ENCODE peak calls at places on chromosomes 2 and 18, in nine cellular contexts. One of them, this sample, is unnamed.
A peak's percentile ranks its signal among the peaks of the same experiment; 100 is the strongest.

GRCh38 chr18:49355028-49355427 is 105.4 kb downstream of the DYM start:
- DNase-seq in kidney epithelial cell: no peak
- DNase-seq in A549: no peak
- DNase-seq in lung: no peak
- DNase-seq in thoracic aorta: no peak
- DNase-seq in Peyer's patch: no peak
- DNase-seq in fibroblast of villous mesenchyme: no peak
- DNase-seq in AG10803: no peak
- DNase-seq in MM.1S: no peak
- DNase-seq in this sample: no peak

GRCh38 chr2:1623906-1624445 is 120.3 kb downstream of the PXDN start:
- DNase-seq in AG10803: no peak
- DNase-seq in thoracic aorta: no peak
- DNase-seq in lung: no peak
- DNase-seq in Peyer's patch: no peak
- DNase-seq in kidney epithelial cell: no peak
- DNase-seq in fibroblast of villous mesenchyme: no peak
- DNase-seq in MM.1S: no peak
- DNase-seq in A549: no peak
- DNase-seq in this sample: no peak

GRCh38 chr2:192029089-192029488 is 165.6 kb downstream of the TMEFF2 start:
- DNase-seq in AG10803: no peak
- DNase-seq in A549: no peak
- DNase-seq in lung: no peak
- DNase-seq in Peyer's patch: no peak
- DNase-seq in kidney epithelial cell: no peak
- DNase-seq in MM.1S: no peak
- DNase-seq in thoracic aorta: no peak
- DNase-seq in fibroblast of villous mesenchyme: peak; percentile 35
- DNase-seq in this sample: peak; percentile 58

GRCh38 chr18:26802330-26803200 is 62.9 kb downstream of the AQP4 start:
- DNase-seq in fibroblast of villous mesenchyme: no peak
- DNase-seq in thoracic aorta: no peak
- DNase-seq in A549: no peak
- DNase-seq in kidney epithelial cell: no peak
- DNase-seq in MM.1S: no peak
- DNase-seq in Peyer's patch: no peak
- DNase-seq in AG10803: no peak
- DNase-seq in lung: no peak
- DNase-seq in this sample: no peak

GRCh38 chr2:8193686-8194615 is 487.9 kb upstream of the ID2 start:
- DNase-seq in Peyer's patch: no peak
- DNase-seq in fibroblast of villous mesenchyme: no peak
- DNase-seq in AG10803: no peak
- DNase-seq in thoracic aorta: no peak
- DNase-seq in lung: no peak
- DNase-seq in kidney epithelial cell: no peak
- DNase-seq in MM.1S: no peak
- DNase-seq in A549: no peak
- DNase-seq in this sample: no peak

GRCh38 chr2:45154144-45154543 is 144.9 kb upstream of the SIX2 start:
- DNase-seq in fibroblast of villous mesenchyme: no peak
- DNase-seq in kidney epithelial cell: no peak
- DNase-seq in AG10803: no peak
- DNase-seq in MM.1S: no peak
- DNase-seq in A549: no peak
- DNase-seq in Peyer's patch: no peak
- DNase-seq in thoracic aorta: no peak
- DNase-seq in lung: no peak
- DNase-seq in this sample: no peak

GRCh38 chr2:164810843-164811242 is 30.8 kb downstream of the COBLL1 start:
- DNase-seq in MM.1S: no peak
- DNase-seq in fibroblast of villous mesenchyme: peak; percentile 77
- DNase-seq in lung: no peak
- DNase-seq in Peyer's patch: no peak
- DNase-seq in thoracic aorta: no peak
- DNase-seq in A549: no peak
- DNase-seq in AG10803: peak; percentile 54
- DNase-seq in kidney epithelial cell: no peak
- DNase-seq in this sample: no peak

GRCh38 chr2:179751184-179751809 is 110.1 kb downstream of the ZNF385B start:
- DNase-seq in thoracic aorta: no peak
- DNase-seq in AG10803: peak; percentile 44
- DNase-seq in fibroblast of villous mesenchyme: peak; percentile 36
- DNase-seq in Peyer's patch: no peak
- DNase-seq in MM.1S: peak; percentile 18
- DNase-seq in lung: no peak
- DNase-seq in kidney epithelial cell: no peak
- DNase-seq in A549: peak; percentile 12
- DNase-seq in this sample: peak; percentile 10

GRCh38 chr2:59176737-59177136 is 935.6 kb upstream of the FANCL start:
- DNase-seq in AG10803: no peak
- DNase-seq in Peyer's patch: no peak
- DNase-seq in MM.1S: peak; percentile 27
- DNase-seq in lung: no peak
- DNase-seq in A549: no peak
- DNase-seq in kidney epithelial cell: no peak
- DNase-seq in thoracic aorta: no peak
- DNase-seq in fibroblast of villous mesenchyme: no peak
- DNase-seq in this sample: no peak

GRCh38 chr2:88852753-88853402 is 161.4 kb downstream of the RPIA start:
- DNase-seq in fibroblast of villous mesenchyme: no peak
- DNase-seq in lung: no peak
- DNase-seq in thoracic aorta: no peak
- DNase-seq in AG10803: no peak
- DNase-seq in MM.1S: no peak
- DNase-seq in kidney epithelial cell: peak; percentile 57
- DNase-seq in Peyer's patch: peak; percentile 33
- DNase-seq in A549: no peak
- DNase-seq in this sample: no peak

GRCh38 chr2:55461679-55462078 is 42.0 kb upstream of the CCDC88A start:
- DNase-seq in thoracic aorta: no peak
- DNase-seq in A549: no peak
- DNase-seq in kidney epithelial cell: no peak
- DNase-seq in AG10803: no peak
- DNase-seq in Peyer's patch: no peak
- DNase-seq in lung: no peak
- DNase-seq in fibroblast of villous mesenchyme: no peak
- DNase-seq in MM.1S: no peak
- DNase-seq in this sample: no peak

GRCh38 chr18:58005885-58006523 is 38.0 kb upstream of the NEDD4L start:
- DNase-seq in A549: no peak
- DNase-seq in Peyer's patch: no peak
- DNase-seq in kidney epithelial cell: no peak
- DNase-seq in thoracic aorta: no peak
- DNase-seq in MM.1S: no peak
- DNase-seq in fibroblast of villous mesenchyme: no peak
- DNase-seq in AG10803: peak; percentile 41
- DNase-seq in lung: no peak
- DNase-seq in this sample: no peak

GRCh38 chr2:177396630-177397460 is 4.3 kb downstream of the AGPS start:
- DNase-seq in Peyer's patch: no peak
- DNase-seq in AG10803: peak; percentile 78
- DNase-seq in fibroblast of villous mesenchyme: peak; percentile 30
- DNase-seq in thoracic aorta: no peak
- DNase-seq in lung: no peak
- DNase-seq in MM.1S: no peak
- DNase-seq in A549: peak; percentile 37
- DNase-seq in kidney epithelial cell: peak; percentile 67
- DNase-seq in this sample: no peak

GRCh38 chr2:167817908-167818307 is 429.5 kb downstream of the STK39 start:
- DNase-seq in Peyer's patch: no peak
- DNase-seq in A549: no peak
- DNase-seq in fibroblast of villous mesenchyme: no peak
- DNase-seq in kidney epithelial cell: no peak
- DNase-seq in MM.1S: no peak
- DNase-seq in AG10803: no peak
- DNase-seq in thoracic aorta: no peak
- DNase-seq in lung: no peak
- DNase-seq in this sample: no peak

GRCh38 chr2:72237549-72237948 is 89.9 kb upstream of the CYP26B1 start:
- DNase-seq in thoracic aorta: no peak
- DNase-seq in lung: no peak
- DNase-seq in MM.1S: no peak
- DNase-seq in Peyer's patch: no peak
- DNase-seq in fibroblast of villous mesenchyme: no peak
- DNase-seq in kidney epithelial cell: no peak
- DNase-seq in A549: no peak
- DNase-seq in AG10803: no peak
- DNase-seq in this sample: no peak
- H3K4me3 ChIP-seq in thoracic aorta: no peak overlapping the region
- H3K4me3 ChIP-seq in lung: no peak overlapping the region
- H3K4me3 ChIP-seq in MM.1S: no peak overlapping the region
- H3K4me3 ChIP-seq in Peyer's patch: no peak overlapping the region
- H3K4me3 ChIP-seq in fibroblast of villous mesenchyme: no peak overlapping the region
- H3K4me3 ChIP-seq in kidney epithelial cell: no peak overlapping the region
- H3K4me3 ChIP-seq in A549: no peak overlapping the region
- H3K4me3 ChIP-seq in AG10803: no peak overlapping the region
- H3K4me3 ChIP-seq in this sample: no peak overlapping the region

DNA sequence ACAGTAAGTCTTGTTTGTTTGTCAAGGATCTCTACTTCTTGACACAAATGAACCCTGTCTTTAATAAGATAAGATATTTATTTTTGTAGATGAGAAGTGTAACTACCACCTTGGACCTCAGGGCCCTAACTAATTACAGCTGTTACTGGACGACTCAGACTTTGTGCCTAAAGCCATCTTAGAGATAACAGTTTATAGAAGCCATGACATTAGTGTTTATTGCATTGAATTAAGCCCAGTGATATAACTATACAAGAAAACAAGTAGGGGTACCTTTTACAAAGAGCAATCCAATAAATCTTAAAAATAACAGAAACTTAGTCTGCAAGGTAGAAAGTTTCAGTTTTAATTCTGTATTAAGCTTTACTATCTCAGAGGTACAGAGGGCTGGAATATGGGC is 119.0 kb downstream of the HIBCH start:
- DNase-seq in fibroblast of villous mesenchyme: peak; percentile 42
- DNase-seq in A549: no peak
- DNase-seq in thoracic aorta: no peak
- DNase-seq in MM.1S: no peak
- DNase-seq in lung: no peak
- DNase-seq in AG10803: no peak
- DNase-seq in Peyer's patch: no peak
- DNase-seq in kidney epithelial cell: no peak
- DNase-seq in this sample: no peak
- TF ChIP-seq CTCF in fibroblast of villous mesenchyme: no peak
- TF ChIP-seq CTCF in A549: no peak
- TF ChIP-seq CTCF in thoracic aorta: no peak
- TF ChIP-seq CTCF in MM.1S: no peak
- TF ChIP-seq CTCF in lung: no peak
- TF ChIP-seq CTCF in AG10803: no peak
- TF ChIP-seq CTCF in Peyer's patch: no peak
- TF ChIP-seq CTCF in kidney epithelial cell: no peak
- TF ChIP-seq CTCF in this sample: no peak

GRCh38 chr2:74002515-74003391 is 18.0 kb downstream of the TET3 start:
- DNase-seq in fibroblast of villous mesenchyme: peak; percentile 86
- DNase-seq in A549: no peak
- DNase-seq in Peyer's patch: peak; percentile 77
- DNase-seq in thoracic aorta: no peak
- DNase-seq in kidney epithelial cell: no peak
- DNase-seq in AG10803: peak; percentile 81
- DNase-seq in lung: peak; percentile 73
- DNase-seq in MM.1S: peak; percentile 82
- DNase-seq in this sample: peak; percentile 85

GRCh38 chr2:74005786-74006185 is 21.1 kb downstream of the TET3 start:
- DNase-seq in Peyer's patch: peak; percentile 1
- DNase-seq in MM.1S: no peak
- DNase-seq in fibroblast of villous mesenchyme: peak; percentile 62
- DNase-seq in kidney epithelial cell: no peak
- DNase-seq in AG10803: peak; percentile 46
- DNase-seq in thoracic aorta: no peak
- DNase-seq in A549: no peak
- DNase-seq in lung: no peak
- DNase-seq in this sample: no peak

GRCh38 chr2:74006424-74006823 is 21.7 kb downstream of the TET3 start:
- DNase-seq in lung: no peak
- DNase-seq in kidney epithelial cell: no peak
- DNase-seq in fibroblast of villous mesenchyme: peak; percentile 86
- DNase-seq in thoracic aorta: no peak
- DNase-seq in A549: no peak
- DNase-seq in Peyer's patch: no peak
- DNase-seq in AG10803: no peak
- DNase-seq in MM.1S: no peak
- DNase-seq in this sample: no peak

GRCh38 chr2:74003494-74004211 is 18.9 kb downstream of the TET3 start:
- DNase-seq in thoracic aorta: peak; percentile 79
- DNase-seq in A549: no peak
- DNase-seq in AG10803: peak; percentile 84
- DNase-seq in kidney epithelial cell: no peak
- DNase-seq in fibroblast of villous mesenchyme: peak; percentile 70
- DNase-seq in lung: no peak
- DNase-seq in Peyer's patch: no peak
- DNase-seq in MM.1S: no peak
- DNase-seq in this sample: no peak

GRCh38 chr2:74004212-74005182 is 19.8 kb downstream of the TET3 start:
- DNase-seq in lung: no peak
- DNase-seq in fibroblast of villous mesenchyme: no peak
- DNase-seq in AG10803: no peak
- DNase-seq in kidney epithelial cell: no peak
- DNase-seq in MM.1S: no peak
- DNase-seq in A549: no peak
- DNase-seq in Peyer's patch: no peak
- DNase-seq in thoracic aorta: no peak
- DNase-seq in this sample: no peak
- H3K4me3 ChIP-seq in lung: no peak overlapping the region
- H3K4me3 ChIP-seq in fibroblast of villous mesenchyme: peak overlapping the region; percentile 82
- H3K4me3 ChIP-seq in AG10803: peak overlapping the region; percentile 86
- H3K4me3 ChIP-seq in kidney epithelial cell: no peak overlapping the region
- H3K4me3 ChIP-seq in MM.1S: no peak overlapping the region
- H3K4me3 ChIP-seq in A549: no peak overlapping the region
- H3K4me3 ChIP-seq in Peyer's patch: no peak overlapping the region
- H3K4me3 ChIP-seq in thoracic aorta: peak overlapping the region; percentile 87
- H3K4me3 ChIP-seq in this sample: no peak overlapping the region

DNA sequence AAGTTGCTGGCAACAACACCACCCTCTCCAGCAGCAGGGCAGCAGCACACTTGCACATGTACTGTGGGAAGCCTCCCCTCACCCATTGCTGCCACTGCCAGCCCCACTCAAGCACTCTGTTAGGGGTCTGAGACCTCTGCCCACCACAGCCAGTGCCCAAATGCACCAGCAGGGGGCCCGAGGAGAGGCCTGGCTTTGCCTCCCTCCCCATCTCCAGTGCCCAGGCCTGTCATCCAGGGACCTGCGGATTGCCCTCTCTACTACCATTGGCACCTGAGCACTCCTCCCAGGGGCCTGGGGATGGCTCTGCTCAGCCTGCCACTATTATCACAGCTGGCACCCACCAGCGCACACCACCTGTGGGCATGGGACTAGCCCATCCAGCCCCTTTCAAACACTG is 175.7 kb downstream of the PMAIP1 start:
- DNase-seq in thoracic aorta: no peak
- DNase-seq in lung: no peak
- DNase-seq in fibroblast of villous mesenchyme: no peak
- DNase-seq in AG10803: no peak
- DNase-seq in MM.1S: no peak
- DNase-seq in kidney epithelial cell: no peak
- DNase-seq in Peyer's patch: no peak
- DNase-seq in A549: no peak
- DNase-seq in this sample: no peak
- TF ChIP-seq CTCF in thoracic aorta: no peak
- TF ChIP-seq CTCF in lung: no peak
- TF ChIP-seq CTCF in fibroblast of villous mesenchyme: no peak
- TF ChIP-seq CTCF in AG10803: no peak
- TF ChIP-seq CTCF in MM.1S: no peak
- TF ChIP-seq CTCF in kidney epithelial cell: no peak
- TF ChIP-seq CTCF in Peyer's patch: no peak
- TF ChIP-seq CTCF in A549: no peak
- TF ChIP-seq CTCF in this sample: peak; percentile 3